ENCODE peak calls at places on chromosomes 1 and 21, in ten cellular contexts. L is fibroblast of the aortic adventitia, E is neural progenitor cell, C is cardiac fibroblast, K is fibroblast of lung, Z is heart left ventricle, Q is pancreas, U is GM23338, B is uterus, O is fibroblast of pulmonary artery. Y is an unnamed sample.
A peak's percentile ranks its signal among the peaks of the same experiment; 100 is the strongest.

GRCh38 chr1:226350504-226350865 is 41.5 kb upstream of the LIN9 start:
- DNase-seq in L (no peak), E (no peak), C (no peak), K (no peak), Z (no peak), Q (no peak), U (no peak), B (no peak), O (no peak), Y (no peak)

GRCh38 chr1:228734881-228735801 is at the start of gene RHOU:
- DNase-seq in L (peak; percentile 39), E (peak; percentile 88), C (peak; percentile 84), K (peak; percentile 53), Z (peak; percentile 79), Q (peak; percentile 74), U (peak; percentile 67), B (peak; percentile 66), O (peak; percentile 72), Y (peak; percentile 81)

GRCh38 chr1:61081637-61082335 is 575 bp upstream of the NFIA start:
- DNase-seq in L (peak; percentile 49), E (peak; percentile 74), C (peak; percentile 79), K (peak; percentile 68), Z (peak; percentile 42), Q (peak; percentile 34), U (peak; percentile 70), B (peak; percentile 54), O (peak; percentile 75), Y (peak; percentile 59)

GRCh38 chr1:188782220-188782841 is 1695.3 kb downstream of the BRINP3 start:
- DNase-seq in L (peak; percentile 1), E (peak; percentile 83), C (peak; percentile 47), K (peak; percentile 56), Z (no peak), Q (peak; percentile 11), U (peak; percentile 87), B (no peak), O (peak; percentile 45), Y (peak; percentile 4)

GRCh38 chr1:69737527-69738176 is 169.9 kb downstream of the LRRC7 start:
- DNase-seq in L (peak; percentile 85), E (peak; percentile 81), C (peak; percentile 84), K (peak; percentile 86), Z (no peak), Q (peak; percentile 9), U (peak; percentile 84), B (no peak), O (peak; percentile 89), Y (peak; percentile 79)

GRCh38 chr1:37752583-37753471 is 12.1 kb downstream of the EPHA10 start:
- DNase-seq in L (no peak), E (peak; percentile 80), C (peak; percentile 4), K (no peak), Z (no peak), Q (peak; percentile 27), U (peak; percentile 62), B (no peak), O (peak; percentile 6), Y (peak; percentile 10)

GRCh38 chr1:75053207-75053606 is 81.0 kb upstream of the LHX8 start:
- DNase-seq in L (no peak), E (no peak), C (no peak), K (no peak), Z (no peak), Q (no peak), U (peak; percentile 75), B (no peak), O (no peak), Y (no peak)

GRCh38 chr1:225933072-225933471 is 7.9 kb downstream of the LEFTY2 start:
- DNase-seq in L (peak; percentile 51), E (no peak), C (no peak), K (peak; percentile 39), Z (no peak), Q (no peak), U (no peak), B (no peak), O (peak; percentile 57), Y (peak; percentile 80)

GRCh38 chr1:211762206-211762605 is 68.4 kb downstream of the LPGAT1 start:
- DNase-seq in L (no peak), E (no peak), C (no peak), K (no peak), Z (no peak), Q (no peak), U (no peak), B (no peak), O (no peak), Y (no peak)

GRCh38 chr1:215845224-215845902 is 278.3 kb downstream of the KCTD3 start:
- DNase-seq in L (peak; percentile 73), E (no peak), C (peak; percentile 64), K (peak; percentile 92), Z (no peak), Q (no peak), U (no peak), B (no peak), O (peak; percentile 62), Y (peak; percentile 10)

GRCh38 chr1:67532452-67533216 is 102.4 kb upstream of the SERBP1 start:
- DNase-seq in L (peak; percentile 95), E (peak; percentile 80), C (peak; percentile 93), K (peak; percentile 91), Z (peak; percentile 34), Q (peak; percentile 41), U (peak; percentile 83), B (peak; percentile 63), O (peak; percentile 94), Y (peak; percentile 92)

DNA sequence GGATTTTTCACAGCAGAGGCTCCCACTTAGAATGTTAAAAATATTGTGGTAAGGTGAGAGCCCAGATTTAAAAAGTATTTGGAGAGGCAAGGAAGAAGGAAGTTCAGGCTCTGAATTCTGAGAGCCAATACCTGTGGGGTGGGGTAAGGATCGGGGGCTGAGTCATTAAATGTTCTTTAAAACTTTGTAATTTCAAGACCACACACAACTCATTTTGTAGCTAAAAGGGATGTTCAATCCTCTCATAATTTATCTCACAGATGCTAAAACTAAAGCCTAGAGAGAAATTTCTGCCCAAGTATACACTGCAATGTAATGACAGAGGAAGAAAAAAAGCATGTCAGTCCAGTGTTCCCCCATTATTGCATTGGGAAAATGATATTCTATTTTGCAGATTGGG is 6.1 kb downstream of the CD247 start:
- DNase-seq in L (no peak), E (no peak), C (no peak), K (no peak), Z (no peak), Q (no peak), U (no peak), B (no peak), O (no peak), Y (no peak)
- H3K4me3 ChIP-seq in L (no peak overlapping the region), E (no peak overlapping the region), C (no peak overlapping the region), K (no peak overlapping the region), Z (no peak overlapping the region), Q (no peak overlapping the region), U (no peak overlapping the region), B (no peak overlapping the region), O (no peak overlapping the region), Y (no peak overlapping the region)

GRCh38 chr1:191752342-191752741 is 405.9 kb upstream of the RGS18 start:
- DNase-seq in L (no peak), E (no peak), C (no peak), K (no peak), Z (no peak), Q (no peak), U (peak; percentile 4), B (no peak), O (no peak), Y (no peak)
- TF ChIP-seq CTCF in L (no peak), E (no peak), C (no peak), K (no peak), Z (no peak), Q (no peak), U (no peak), B (no peak), O (no peak), Y (no peak)

GRCh38 chr1:232577809-232578208 is 52.1 kb downstream of the SIPA1L2 start:
- DNase-seq in L (no peak), E (no peak), C (no peak), K (no peak), Z (no peak), Q (no peak), U (no peak), B (no peak), O (no peak), Y (no peak)

GRCh38 chr1:232574077-232574476 is 55.9 kb downstream of the SIPA1L2 start:
- DNase-seq in L (no peak), E (no peak), C (no peak), K (no peak), Z (no peak), Q (no peak), U (no peak), B (no peak), O (no peak), Y (no peak)

GRCh38 chr1:232576537-232576936 is 53.4 kb downstream of the SIPA1L2 start:
- DNase-seq in L (no peak), E (no peak), C (no peak), K (no peak), Z (no peak), Q (no peak), U (no peak), B (no peak), O (no peak), Y (no peak)

GRCh38 chr1:232575524-232576040 is 54.4 kb downstream of the SIPA1L2 start:
- DNase-seq in L (peak; percentile 40), E (no peak), C (peak; percentile 59), K (peak; percentile 57), Z (no peak), Q (no peak), U (no peak), B (no peak), O (peak; percentile 49), Y (peak; percentile 45)

DNA sequence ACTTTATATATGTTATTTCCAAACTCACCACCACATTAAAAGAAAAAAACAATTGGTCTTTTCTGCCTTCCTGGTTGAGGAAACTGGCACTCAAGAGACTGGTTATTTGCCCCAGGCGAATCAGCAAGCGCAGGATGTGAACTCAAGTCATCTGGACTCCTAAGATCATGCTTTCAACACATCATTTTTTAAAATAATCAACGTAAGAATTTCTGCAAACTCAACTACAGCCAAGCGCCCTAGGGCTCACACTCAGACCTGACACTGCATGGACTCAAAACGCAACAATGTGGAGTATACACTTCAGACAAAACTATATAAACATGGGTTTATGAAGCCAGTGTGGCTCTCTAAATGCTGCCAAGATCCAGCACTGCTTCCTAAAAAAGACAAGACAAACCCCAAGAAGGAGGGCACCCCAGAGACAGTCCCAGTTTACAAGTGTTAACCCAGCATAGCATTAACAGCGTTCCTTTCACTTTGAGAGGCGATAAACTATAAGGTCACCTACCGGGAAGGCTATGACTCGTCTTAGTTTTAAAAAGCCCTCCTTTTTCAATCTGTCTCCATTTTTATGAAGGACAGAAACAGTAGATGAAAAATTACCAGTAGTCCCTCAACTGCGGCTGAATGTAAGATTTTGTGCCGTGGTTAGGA is 54.9 kb downstream of the SIPA1L2 start:
- DNase-seq in L (peak; percentile 18), E (no peak), C (no peak), K (peak; percentile 48), Z (no peak), Q (no peak), U (no peak), B (no peak), O (no peak), Y (peak; percentile 56)
- H3K4me3 ChIP-seq in L (no peak overlapping the region), E (no peak overlapping the region), C (no peak overlapping the region), K (no peak overlapping the region), Z (peak overlapping the region; percentile 20), Q (no peak overlapping the region), U (no peak overlapping the region), B (no peak overlapping the region), O (no peak overlapping the region), Y (no peak overlapping the region)

DNA sequence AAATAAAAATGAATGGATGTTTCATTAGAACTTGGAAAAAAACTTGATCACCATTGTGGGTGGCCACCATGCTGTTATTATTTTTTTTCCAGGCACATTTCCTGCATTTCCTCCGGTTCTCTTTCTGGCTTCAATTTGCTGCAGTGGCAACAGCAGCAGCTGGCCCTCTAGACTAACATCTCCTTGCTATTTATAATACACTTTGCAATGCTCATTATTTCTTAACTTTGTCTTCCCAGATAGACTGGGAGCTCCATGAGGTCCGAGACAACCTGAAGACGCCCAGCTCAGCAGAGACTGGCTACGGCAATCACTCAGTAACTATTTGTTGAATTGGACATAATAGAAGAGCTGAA is 53.4 kb upstream of the ATP5PO start:
- DNase-seq in L (no peak), E (no peak), C (no peak), K (no peak), Z (no peak), Q (no peak), U (no peak), B (no peak), O (no peak), Y (peak; percentile 58)
- TF ChIP-seq CTCF in L (no peak), E (no peak), C (no peak), K (no peak), Z (no peak), Q (no peak), U (no peak), B (no peak), O (no peak), Y (no peak)

Y was measured in foreskin fibroblast.